ENCODE peak calls at places on chromosomes 3 and 15, in seven cellular contexts. One of them, this sample, is unnamed.

GRCh38 chr15:92025717-92026270 is 172.3 kb downstream of the SLCO3A1 start:
- DNase-seq in putamen: no peak
- DNase-seq in hepatocyte: peak
- DNase-seq in HL-60: no peak
- DNase-seq in kidney epithelial cell: no peak
- DNase-seq in left ventricle myocardium inferior: no peak
- DNase-seq in uterus: no peak
- DNase-seq in this sample: no peak

GRCh38 chr3:23600178-23600577 is 205.6 kb upstream of the UBE2E1 start:
- DNase-seq in hepatocyte: no peak
- DNase-seq in HL-60: no peak
- DNase-seq in left ventricle myocardium inferior: no peak
- DNase-seq in putamen: no peak
- DNase-seq in kidney epithelial cell: peak
- DNase-seq in uterus: no peak
- DNase-seq in this sample: peak

GRCh38 chr3:43629254-43629653 is 7.4 kb upstream of the ANO10 start:
- DNase-seq in hepatocyte: no peak
- DNase-seq in kidney epithelial cell: peak
- DNase-seq in left ventricle myocardium inferior: no peak
- DNase-seq in uterus: no peak
- DNase-seq in HL-60: no peak
- DNase-seq in putamen: no peak
- DNase-seq in this sample: no peak

GRCh38 chr15:77599899-77600298 is 32.8 kb downstream of the LINGO1 start:
- DNase-seq in hepatocyte: no peak
- DNase-seq in kidney epithelial cell: no peak
- DNase-seq in putamen: peak
- DNase-seq in left ventricle myocardium inferior: peak
- DNase-seq in uterus: no peak
- DNase-seq in HL-60: peak
- DNase-seq in this sample: no peak

GRCh38 chr3:133361435-133361834 is 38.4 kb upstream of the BFSP2 start:
- DNase-seq in putamen: no peak
- DNase-seq in left ventricle myocardium inferior: no peak
- DNase-seq in kidney epithelial cell: no peak
- DNase-seq in HL-60: no peak
- DNase-seq in hepatocyte: no peak
- DNase-seq in uterus: no peak
- DNase-seq in this sample: no peak

GRCh38 chr15:31605467-31605931 is 278.9 kb downstream of the KLF13 start:
- DNase-seq in left ventricle myocardium inferior: no peak
- DNase-seq in kidney epithelial cell: no peak
- DNase-seq in putamen: no peak
- DNase-seq in HL-60: no peak
- DNase-seq in uterus: no peak
- DNase-seq in hepatocyte: peak
- DNase-seq in this sample: no peak

GRCh38 chr3:145448436-145448835 is 712.5 kb downstream of the PLOD2 start:
- DNase-seq in putamen: no peak
- DNase-seq in HL-60: no peak
- DNase-seq in left ventricle myocardium inferior: no peak
- DNase-seq in uterus: no peak
- DNase-seq in hepatocyte: no peak
- DNase-seq in kidney epithelial cell: no peak
- DNase-seq in this sample: no peak

GRCh38 chr3:126340943-126341754 is 16.1 kb downstream of the KLF15 start:
- DNase-seq in left ventricle myocardium inferior: no peak
- DNase-seq in HL-60: no peak
- DNase-seq in kidney epithelial cell: no peak
- DNase-seq in hepatocyte: no peak
- DNase-seq in putamen: no peak
- DNase-seq in uterus: peak
- DNase-seq in this sample: no peak

This sample was measured in gastrocnemius medialis.